ENCODE peak calls at places on chromosomes 16 and 17, in seven cellular contexts. W is Peyer's patch; Q is ovary; O is effector CD4-positive, alpha-beta T cell; K is erythroblast; B is GM04503; Y is progenitor cell of endocrine pancreas. A is an unnamed sample.

GRCh38 chr16:24747425-24747824 is 18.0 kb downstream of the TNRC6A start:
- DNase-seq in W (no peak), Q (no peak), O (no peak), K (no peak), B (no peak), Y (no peak), A (no peak)

GRCh38 chr17:8839410-8839935 is 28.0 kb downstream of the PIK3R6 start:
- DNase-seq in W (no peak), Q (no peak), O (no peak), K (no peak), B (no peak), Y (no peak), A (no peak)

GRCh38 chr17:34241062-34241461 is 14.0 kb upstream of the CCL2 start:
- DNase-seq in W (no peak), Q (no peak), O (no peak), K (no peak), B (no peak), Y (no peak), A (no peak)

GRCh38 chr17:80996422-80997305 is 5.0 kb downstream of the CHMP6 start:
- DNase-seq in W (no peak), Q (no peak), O (no peak), K (no peak), B (no peak), Y (no peak), A (no peak)

GRCh38 chr17:30600830-30601494 is 123.8 kb downstream of the GOSR1 start:
- DNase-seq in W (no peak), Q (peak), O (no peak), K (no peak), B (no peak), Y (no peak), A (no peak)

GRCh38 chr17:28816540-28816939 is 26.1 kb downstream of the FAM222B start:
- DNase-seq in W (no peak), Q (no peak), O (no peak), K (no peak), B (no peak), Y (no peak), A (no peak)

GRCh38 chr16:30005341-30006094 is 5.3 kb downstream of the DOC2A start:
- DNase-seq in W (peak), Q (no peak), O (no peak), K (no peak), B (no peak), Y (no peak), A (peak)

GRCh38 chr16:73886378-73886777 is 410.2 kb upstream of the PSMD7 start:
- DNase-seq in W (no peak), Q (no peak), O (no peak), K (no peak), B (no peak), Y (no peak), A (no peak)

GRCh38 chr17:1713878-1714487 is 3.8 kb upstream of the TLCD2 start:
- DNase-seq in W (no peak), Q (peak), O (no peak), K (no peak), B (no peak), Y (peak), A (peak)

GRCh38 chr16:89422905-89423630 is 67.3 kb downstream of the ANKRD11 start:
- DNase-seq in W (peak), Q (no peak), O (no peak), K (no peak), B (no peak), Y (no peak), A (peak)

GRCh38 chr17:2549392-2550211 is 37.9 kb upstream of the METTL16 start:
- DNase-seq in W (no peak), Q (no peak), O (no peak), K (no peak), B (no peak), Y (no peak), A (no peak)

GRCh38 chr17:18021372-18021771 is 17.6 kb downstream of the ATPAF2 start:
- DNase-seq in W (no peak), Q (no peak), O (no peak), K (no peak), B (no peak), Y (no peak), A (no peak)

GRCh38 chr17:3965123-3965800 is 1.0 kb upstream of the ATP2A3 start:
- DNase-seq in W (peak), Q (no peak), O (peak), K (peak), B (no peak), Y (no peak), A (no peak)

GRCh38 chr17:70307430-70307829 is 138.1 kb downstream of the KCNJ2 start:
- DNase-seq in W (no peak), Q (no peak), O (no peak), K (no peak), B (no peak), Y (no peak), A (no peak)

GRCh38 chr16:83704656-83705055 is 103.1 kb upstream of the HSBP1 start:
- DNase-seq in W (no peak), Q (no peak), O (no peak), K (no peak), B (no peak), Y (no peak), A (no peak)

GRCh38 chr17:61453563-61453962 is 1.3 kb downstream of the TBX4 start:
- DNase-seq in W (no peak), Q (no peak), O (no peak), K (no peak), B (no peak), Y (no peak), A (no peak)

GRCh38 chr17:1978396-1978962 is 46.7 kb downstream of the RTN4RL1 start:
- DNase-seq in W (no peak), Q (no peak), O (no peak), K (no peak), B (no peak), Y (no peak), A (no peak)

GRCh38 chr17:77318021-77318420 is 177.3 kb downstream of the SEC14L1 start:
- DNase-seq in W (no peak), Q (no peak), O (no peak), K (no peak), B (no peak), Y (no peak), A (no peak)

GRCh38 chr17:56908061-56908542 is 5.7 kb downstream of the TRIM25 start:
- DNase-seq in W (peak), Q (no peak), O (no peak), K (peak), B (no peak), Y (no peak), A (no peak)